ENCODE peak calls at places on chromosomes 11 and 22, in six cellular contexts. C is A549, T is endothelial cell of umbilical vein, I is gastrocnemius medialis, X is adrenal gland, R is NB4. P is an unnamed sample.
A peak's percentile ranks its signal among the peaks of the same experiment; 100 is the strongest.

GRCh38 chr22:37222440-37222971 is 10.2 kb upstream of the SSTR3 start:
- DNase-seq in R (peak; percentile 47), I (no peak), T (no peak), X (no peak), C (no peak), P (no peak)

GRCh38 chr11:75035911-75036536 is 47.3 kb downstream of the NEU3 start:
- DNase-seq in X (no peak), C (no peak), I (peak; percentile 37), R (peak; percentile 33), T (no peak), P (peak; percentile 19)

GRCh38 chr11:112670806-112671570 is 290.2 kb upstream of the NCAM1 start:
- DNase-seq in I (no peak), C (no peak), R (no peak), X (no peak), T (no peak), P (no peak)

GRCh38 chr11:45856044-45856468 is 8.8 kb downstream of the CRY2 start:
- DNase-seq in X (no peak), I (no peak), T (no peak), R (no peak), C (no peak), P (no peak)

GRCh38 chr22:23233746-23234408 is 53.6 kb downstream of the BCR start:
- DNase-seq in I (no peak), R (peak; percentile 35), T (no peak), C (no peak), X (no peak), P (no peak)

GRCh38 chr22:28810839-28811491 is 10.6 kb upstream of the XBP1 start:
- DNase-seq in I (no peak), T (peak; percentile 88), X (no peak), C (no peak), R (peak; percentile 93), P (no peak)

GRCh38 chr22:19880786-19881569 is 26.3 kb upstream of the GNB1L start:
- DNase-seq in C (peak; percentile 97), R (no peak), X (no peak), T (peak; percentile 96), I (peak; percentile 9), P (no peak)

GRCh38 chr11:66676279-66676919 is 1.3 kb downstream of the RBM4B start:
- DNase-seq in T (no peak), R (peak; percentile 73), I (no peak), X (no peak), C (no peak), P (no peak)

GRCh38 chr11:68784653-68785052 is 33.3 kb upstream of the TESMIN start:
- DNase-seq in I (no peak), R (no peak), C (no peak), T (no peak), X (no peak), P (no peak)

GRCh38 chr11:7436146-7436545 is 49.2 kb upstream of the OLFML1 start:
- DNase-seq in C (no peak), X (no peak), R (no peak), I (no peak), T (no peak), P (no peak)

GRCh38 chr22:46576556-46577351 is 39.3 kb upstream of the CELSR1 start:
- DNase-seq in I (peak; percentile 26), C (peak; percentile 23), T (no peak), X (no peak), R (peak; percentile 66), P (peak; percentile 54)

GRCh38 chr22:37552560-37553163 is 7.6 kb upstream of the CDC42EP1 start:
- DNase-seq in R (no peak), C (no peak), T (no peak), X (no peak), I (no peak), P (peak; percentile 86)

GRCh38 chr11:112016088-112016764 is 9.0 kb upstream of the DLAT start:
- DNase-seq in X (no peak), C (no peak), T (no peak), R (peak; percentile 80), I (no peak), P (no peak)

GRCh38 chr11:95266751-95267374 is 35.9 kb upstream of the SESN3 start:
- DNase-seq in X (no peak), I (peak; percentile 34), C (no peak), R (no peak), T (no peak), P (no peak)

DNA sequence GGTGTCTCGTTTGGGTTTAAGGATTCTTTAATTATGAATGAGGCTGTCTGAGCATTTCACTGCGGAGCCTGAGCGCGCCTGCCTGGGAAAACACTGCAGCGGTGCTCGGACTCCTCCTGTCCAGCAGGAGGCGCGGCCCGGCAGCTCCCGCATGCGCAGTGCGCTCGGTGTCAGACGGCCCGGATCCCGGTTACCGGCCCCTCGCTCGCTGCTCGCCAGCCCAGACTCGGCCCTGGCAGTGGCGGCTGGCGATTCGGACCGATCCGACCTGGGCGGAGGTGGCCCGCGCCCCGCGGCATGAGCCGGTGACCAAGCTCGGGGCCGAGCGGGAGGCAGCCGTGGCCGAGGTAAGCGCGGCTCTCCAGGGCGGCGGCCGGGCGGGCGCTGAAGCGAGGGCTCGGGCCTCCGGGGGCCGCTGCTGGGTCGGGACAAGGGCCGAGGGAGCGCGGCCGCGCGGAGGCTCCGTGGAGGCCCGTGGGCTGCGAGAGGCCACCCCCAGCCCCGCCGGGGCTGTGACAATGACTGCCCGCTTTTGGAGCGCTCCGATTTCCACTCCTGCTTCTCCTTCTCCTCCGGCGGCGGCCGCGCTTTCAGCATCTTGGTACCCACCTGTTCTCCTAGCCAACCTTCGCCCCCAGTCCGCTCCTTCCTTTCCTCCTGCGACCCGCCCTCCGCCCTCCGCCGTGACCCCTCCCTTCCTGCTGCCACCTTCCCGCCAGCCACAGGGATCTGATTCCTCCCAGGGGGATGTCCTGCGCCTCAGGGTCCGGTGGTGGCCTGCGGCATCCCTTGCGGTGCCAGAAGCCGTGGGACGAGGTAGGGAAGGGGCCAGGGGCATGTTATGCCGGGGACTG is at the start of gene EXT2:
- DNase-seq in X (peak; percentile 89), I (peak; percentile 85), R (peak; percentile 82), C (peak; percentile 92), T (peak; percentile 84), P (peak; percentile 86)
- TF ChIP-seq POLR2A in X (peak; percentile 80), I (peak; percentile 69), R (peak; percentile 32), C (peak; percentile 68), T (peak; percentile 50), P (peak; percentile 46)

DNA sequence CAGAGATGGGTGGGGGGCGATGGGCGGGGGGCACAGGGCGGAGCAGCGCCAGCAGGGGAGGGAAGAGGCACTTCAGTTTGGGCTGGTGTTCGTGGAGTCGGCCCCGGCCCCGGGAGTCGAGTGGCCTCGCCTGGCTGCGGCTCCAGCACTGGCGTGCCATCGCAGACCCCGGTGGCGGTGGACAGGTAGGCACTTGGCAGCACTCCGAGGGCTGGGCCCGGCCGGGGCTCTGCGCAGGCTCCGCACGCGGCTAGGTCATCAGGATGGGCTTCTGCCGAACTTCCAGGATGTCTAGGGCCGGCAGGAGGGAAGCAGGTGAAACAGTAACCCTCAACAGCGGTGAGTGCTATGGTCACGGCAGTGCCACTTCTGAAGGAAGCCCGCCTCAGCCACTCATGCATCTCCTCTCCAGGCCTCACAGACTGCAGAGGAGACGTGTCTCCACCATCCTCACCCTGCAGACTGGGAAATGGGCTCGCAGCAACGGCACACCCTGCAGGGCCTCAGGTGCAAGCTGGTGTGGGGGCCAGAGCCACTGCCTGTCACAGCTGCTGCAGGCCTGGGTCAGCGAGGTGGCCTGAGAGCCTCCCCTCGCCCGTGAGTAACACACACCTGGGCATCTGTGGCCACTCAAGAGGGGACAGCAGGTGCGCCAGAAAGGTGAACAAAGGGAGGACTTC is 33.3 kb downstream of the NUP50 start:
- DNase-seq in C (no peak), R (no peak), I (no peak), T (no peak), X (no peak), P (no peak)
- TF ChIP-seq POLR2A in C (no peak), R (no peak), I (no peak), T (no peak), X (no peak), P (no peak)

DNA sequence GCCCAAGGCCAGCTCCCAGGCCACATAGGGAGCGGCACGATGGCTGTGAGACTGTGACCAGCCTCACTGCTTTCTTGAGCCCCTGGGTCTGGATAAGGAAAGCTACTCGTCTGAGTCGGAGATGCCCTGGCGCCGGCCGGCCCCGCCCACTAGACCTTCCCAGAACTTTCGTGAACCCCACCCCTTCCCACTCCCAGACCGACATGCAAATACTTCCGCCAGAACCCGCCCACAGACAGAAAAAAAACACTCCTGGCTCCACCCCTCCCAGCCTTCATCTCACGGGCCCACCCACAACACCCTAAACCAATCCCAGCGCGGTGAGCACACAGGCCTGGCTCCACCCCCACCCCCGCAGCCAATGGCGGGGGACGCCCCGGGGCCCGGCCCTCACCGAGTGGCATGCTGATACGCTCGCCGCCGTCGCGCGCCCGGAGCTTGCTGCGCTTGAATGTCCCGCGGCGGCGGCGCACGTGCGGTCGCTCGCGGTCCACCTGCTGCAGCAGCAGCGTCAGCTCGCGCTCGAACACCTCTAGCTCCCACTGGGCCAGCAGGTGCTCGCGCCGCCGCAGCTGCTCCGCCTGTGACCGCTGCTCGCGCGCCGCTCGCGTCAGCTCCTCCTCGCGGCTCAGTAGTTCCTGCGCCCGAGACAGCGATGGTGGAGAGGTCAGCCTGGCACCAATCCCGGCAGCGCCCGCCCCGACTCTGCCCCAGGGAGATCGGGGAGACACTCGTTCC is 7.0 kb downstream of the MAP3K11 start:
- DNase-seq in R (peak; percentile 39), X (peak; percentile 97), I (peak; percentile 96), C (peak; percentile 46), T (peak; percentile 96), P (peak; percentile 51)
- TF ChIP-seq POLR2A in R (no peak), X (no peak), I (no peak), C (no peak), T (peak; percentile 68), P (no peak)

GRCh38 chr11:32435511-32435946 is at the start of gene WT1:
- DNase-seq in T (no peak), R (peak; percentile 96), I (no peak), C (peak; percentile 57), X (no peak), P (peak; percentile 13)
- TF ChIP-seq POLR2A in T (no peak), R (peak; percentile 29), I (no peak), C (peak; percentile 35), X (no peak), P (peak; percentile 40)